ENCODE peak calls at places on chromosomes 12 and 14, in six cellular contexts. T is lower lobe of right lung, B is ascending aorta, I is PC-3, S is breast epithelium, U is cardiac muscle cell. V is an unnamed sample. For H3K4me1 and H3K36me3, the result is how much of the 10 kb centered on the place peaks cover.

GRCh38 chr14:103535891-103536565 is 7.0 kb downstream of the TRMT61A start:
- DNase-seq in T (no peak), B (no peak), I (no peak), S (no peak), U (no peak), V (no peak)

GRCh38 chr12:52278530-52278929 is 4.1 kb downstream of the KRT86 start:
- DNase-seq in T (no peak), B (no peak), I (peak), S (no peak), U (no peak), V (no peak)

GRCh38 chr14:50366115-50366514 is 30.6 kb downstream of the CDKL1 start:
- DNase-seq in T (no peak), B (no peak), I (peak), S (no peak), U (no peak), V (no peak)

GRCh38 chr12:50924439-50925341 is 27.7 kb upstream of the HIGD1C start:
- DNase-seq in T (peak), B (peak), I (peak), S (peak), U (peak), V (no peak)

GRCh38 chr14:23665302-23666016 is 29.3 kb downstream of the DHRS2 start:
- DNase-seq in T (no peak), B (no peak), I (peak), S (no peak), U (no peak), V (no peak)

GRCh38 chr12:113591480-113591971 is 119.9 kb upstream of the LHX5 start:
- DNase-seq in T (peak), B (no peak), I (peak), S (no peak), U (no peak), V (no peak)

GRCh38 chr14:72186461-72187035 is 254.3 kb downstream of the RGS6 start:
- DNase-seq in T (no peak), B (no peak), I (no peak), S (no peak), U (no peak), V (no peak)

GRCh38 chr14:61491876-61492440 is 170.6 kb downstream of the PRKCH start:
- DNase-seq in T (no peak), B (no peak), I (no peak), S (no peak), U (no peak), V (no peak)

GRCh38 chr14:90703841-90704240 is 112.4 kb downstream of the TTC7B start:
- DNase-seq in T (no peak), B (no peak), I (no peak), S (no peak), U (no peak), V (no peak)

GRCh38 chr12:31118831-31119530 is 45.3 kb downstream of the DDX11 start:
- DNase-seq in T (no peak), B (no peak), I (no peak), S (no peak), U (peak), V (peak)

GRCh38 chr12:46371718-46372130 is 849 bp downstream of the SLC38A2 start:
- DNase-seq in T (peak), B (peak), I (peak), S (peak), U (peak), V (no peak)

GRCh38 chr14:44712095-44712822 is 205.2 kb upstream of the FSCB start:
- DNase-seq in T (peak), B (no peak), I (no peak), S (no peak), U (no peak), V (no peak)

GRCh38 chr12:52190860-52191729 is 719 bp downstream of the KRT80 start:
- DNase-seq in T (no peak), B (no peak), I (peak), S (no peak), U (no peak), V (no peak)

GRCh38 chr12:76546889-76547288 is 12.7 kb downstream of the OSBPL8 start:
- DNase-seq in T (no peak), B (no peak), I (no peak), S (no peak), U (no peak), V (no peak)

GRCh38 chr14:103008768-103009342 is 48.5 kb downstream of the CDC42BPB start:
- DNase-seq in T (no peak), B (no peak), I (peak), S (peak), U (peak), V (no peak)

GRCh38 chr14:75128596-75128990 is 1.7 kb upstream of the NEK9 start:
- DNase-seq in T (no peak), B (no peak), I (no peak), S (no peak), U (no peak), V (no peak)

GRCh38 chr12:110104188-110104969 is 19.8 kb upstream of the IFT81 start:
- DNase-seq in T (no peak), B (no peak), I (no peak), S (no peak), U (peak), V (no peak)

GRCh38 chr14:54852215-54852614 is 50.4 kb downstream of the GCH1 start:
- DNase-seq in T (no peak), B (no peak), I (no peak), S (no peak), U (no peak), V (no peak)

GRCh38 chr14:61360796-61361526 is 39.6 kb downstream of the PRKCH start:
- DNase-seq in T (no peak), B (no peak), I (peak), S (no peak), U (no peak), V (no peak)

GRCh38 chr12:40921563-40922163 is 229.4 kb downstream of the CNTN1 start:
- DNase-seq in T (no peak), B (no peak), I (peak), S (no peak), U (peak), V (no peak)

GRCh38 chr14:53113992-53114391 is 39.1 kb downstream of the DDHD1 start:
- DNase-seq in T (no peak), B (no peak), I (no peak), S (no peak), U (no peak), V (no peak)

GRCh38 chr12:130705174-130705880 is 10.8 kb downstream of the RIMBP2 start:
- DNase-seq in T (no peak), B (no peak), I (no peak), S (no peak), U (no peak), V (no peak)

GRCh38 chr14:85564841-85565527 is 35.0 kb downstream of the FLRT2 start:
- DNase-seq in T (no peak), B (no peak), I (no peak), S (no peak), U (no peak), V (no peak)

GRCh38 chr12:47084172-47084571 is 4.4 kb upstream of the AMIGO2 start:
- DNase-seq in T (no peak), B (no peak), I (no peak), S (no peak), U (no peak), V (no peak)

GRCh38 chr12:71060426-71060825 is 97.4 kb downstream of the TSPAN8 start:
- DNase-seq in T (no peak), B (no peak), I (no peak), S (no peak), U (no peak), V (no peak)

GRCh38 chr12:109951136-109951535 is 45.0 kb downstream of the GIT2 start:
- DNase-seq in T (no peak), B (no peak), I (peak), S (no peak), U (peak), V (no peak)

GRCh38 chr14:97185186-97185585 is 388.0 kb downstream of the VRK1 start:
- DNase-seq in T (no peak), B (no peak), I (peak), S (no peak), U (no peak), V (peak)

GRCh38 chr14:51716610-51717009 is 64.9 kb downstream of the FRMD6 start:
- DNase-seq in T (no peak), B (no peak), I (peak), S (no peak), U (no peak), V (no peak)

GRCh38 chr12:86226481-86226880 is 29.7 kb downstream of the MGAT4C start:
- DNase-seq in T (no peak), B (no peak), I (no peak), S (no peak), U (no peak), V (no peak)

GRCh38 chr14:77053046-77053841 is 24.7 kb upstream of the IRF2BPL start:
- DNase-seq in T (peak), B (no peak), I (no peak), S (no peak), U (peak), V (peak)

GRCh38 chr12:3014641-3015040 is 55.4 kb downstream of the TEAD4 start:
- DNase-seq in T (peak), B (no peak), I (no peak), S (no peak), U (no peak), V (no peak)

GRCh38 chr12:91326043-91327027 is 143.7 kb upstream of the DCN start:
- DNase-seq in T (no peak), B (no peak), I (peak), S (no peak), U (peak), V (peak)

GRCh38 chr14:58832010-58832409 is 194.2 kb downstream of the DACT1 start:
- DNase-seq in T (no peak), B (no peak), I (peak), S (no peak), U (no peak), V (no peak)

GRCh38 chr14:22386924-22387775 is 201.9 kb downstream of the DAD1 start:
- DNase-seq in T (peak), B (no peak), I (peak), S (no peak), U (peak), V (peak)

GRCh38 chr12:10709808-10710207 is 13.3 kb downstream of the YBX3 start:
- DNase-seq in T (no peak), B (no peak), I (no peak), S (no peak), U (no peak), V (no peak)

GRCh38 chr14:56474419-56475022 is 105.1 kb upstream of the TMEM260 start:
- DNase-seq in T (no peak), B (no peak), I (peak), S (no peak), U (peak), V (no peak)

GRCh38 chr14:68417007-68417659 is 375.7 kb downstream of the ZFP36L1 start:
- DNase-seq in T (no peak), B (no peak), I (no peak), S (no peak), U (no peak), V (no peak)
- H3K4me1 ChIP-seq in T (under half), B (under half), I (under half), S (under half), U (under half), V (under half)

GRCh38 chr12:123269980-123270379 is 1.7 kb downstream of the CDK2AP1 start:
- DNase-seq in T (no peak), B (no peak), I (peak), S (no peak), U (no peak), V (no peak)
- H3K4me3 ChIP-seq in T (peak), B (peak), I (peak), S (peak), U (peak), V (peak)

DNA sequence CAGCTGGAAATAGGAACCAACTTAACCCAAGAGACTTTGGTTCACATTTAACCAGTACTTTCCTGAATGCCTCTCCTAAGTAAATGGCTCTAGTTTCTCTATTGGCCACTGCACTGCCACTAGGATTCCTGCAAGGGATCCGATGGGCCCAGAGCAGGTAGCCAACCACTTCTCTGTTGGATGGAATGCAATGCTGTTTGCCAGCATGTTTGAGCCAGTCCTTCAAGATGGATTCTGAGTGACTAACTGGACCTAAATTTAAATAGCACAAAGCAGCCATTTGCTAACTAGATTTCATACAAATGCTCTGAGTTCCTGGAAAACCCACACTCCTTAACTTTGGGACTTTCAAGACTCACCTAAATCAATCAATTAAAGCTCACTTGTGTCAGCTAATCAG is 9.5 kb upstream of the CLEC2D start:
- DNase-seq in T (no peak), B (no peak), I (no peak), S (no peak), U (no peak), V (no peak)
- H3K36me3 ChIP-seq in T (half or more), B (under half), I (under half), S (under half), U (under half), V (under half)

GRCh38 chr14:104971447-104972240 is 6.5 kb downstream of the AHNAK2 start:
- DNase-seq in T (peak), B (no peak), I (no peak), S (no peak), U (no peak), V (no peak)

GRCh38 chr14:104974146-104974541 is 4.0 kb downstream of the AHNAK2 start:
- DNase-seq in T (peak), B (no peak), I (no peak), S (no peak), U (no peak), V (no peak)

GRCh38 chr14:104974665-104975390 is 3.3 kb downstream of the AHNAK2 start:
- DNase-seq in T (peak), B (no peak), I (no peak), S (no peak), U (no peak), V (no peak)

GRCh38 chr14:104972301-104973211 is 5.6 kb downstream of the AHNAK2 start:
- DNase-seq in T (peak), B (no peak), I (peak), S (peak), U (no peak), V (no peak)

GRCh38 chr14:104973215-104974145 is 4.7 kb downstream of the AHNAK2 start:
- DNase-seq in T (peak), B (peak), I (peak), S (peak), U (peak), V (no peak)
- H3K4me1 ChIP-seq in T (half or more), B (half or more), I (half or more), S (under half), U (under half), V (under half)

DNA sequence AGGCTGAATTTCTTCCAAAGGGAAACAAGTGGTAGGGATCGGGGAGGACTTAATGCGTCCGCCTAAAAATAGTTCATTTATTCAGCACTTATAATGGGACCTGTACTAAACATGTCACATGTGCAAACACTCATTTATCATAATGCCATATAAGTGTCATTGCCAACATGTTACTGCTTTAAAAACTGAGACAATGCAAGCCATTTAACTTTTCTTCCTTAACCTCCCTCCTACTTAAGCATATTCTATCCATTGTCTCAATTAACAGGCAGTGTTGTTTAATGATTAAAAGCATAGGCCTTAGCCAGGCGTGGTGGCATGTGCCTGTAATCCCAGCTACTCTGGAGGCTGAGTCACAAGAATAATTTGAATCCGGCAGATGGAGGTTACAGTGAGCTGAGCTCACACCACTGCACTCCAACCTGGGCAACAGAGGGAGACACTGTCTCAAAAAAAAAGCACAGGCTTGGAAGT is 13.5 kb upstream of the SCFD1 start:
- DNase-seq in T (no peak), B (no peak), I (peak), S (no peak), U (peak), V (no peak)
- H3K4me3 ChIP-seq in T (no peak), B (no peak), I (no peak), S (no peak), U (no peak), V (no peak)